ENCODE peak calls at places on chromosomes 11 and 22, in nine cellular contexts. K is upper lobe of right lung, U is tibial artery, Q is cardiac fibroblast, P is kidney epithelial cell, I is fibroblast of villous mesenchyme, M is HFF-Myc, N is tibial nerve, A is A549. R is an unnamed sample.

GRCh38 chr11:124758355-124759267 is 3.5 kb downstream of the ESAM start:
- DNase-seq in A (peak; percentile 77), I (peak; percentile 73), U (peak; percentile 81), M (no peak), P (no peak), N (peak; percentile 59), Q (peak; percentile 70), K (peak; percentile 93), R (peak; percentile 77)

GRCh38 chr22:31442768-31443489 is 43.5 kb downstream of the DRG1 start:
- DNase-seq in P (no peak), U (no peak), K (no peak), N (no peak), M (no peak), Q (no peak), A (no peak), I (peak; percentile 58), R (no peak)

GRCh38 chr11:107859459-107860239 is 1.1 kb upstream of the SLC35F2 start:
- DNase-seq in K (no peak), M (no peak), P (no peak), N (peak; percentile 25), Q (peak; percentile 13), A (peak; percentile 41), U (peak; percentile 28), I (peak; percentile 8), R (no peak)

GRCh38 chr22:46309526-46310085 is 12.9 kb downstream of the GTSE1 start:
- DNase-seq in U (no peak), I (no peak), P (no peak), A (no peak), N (no peak), Q (no peak), M (no peak), K (no peak), R (no peak)

GRCh38 chr11:65500262-65501004 is 1.6 kb downstream of the MALAT1 start:
- DNase-seq in P (no peak), U (peak; percentile 35), A (no peak), Q (peak; percentile 80), N (peak; percentile 63), K (peak; percentile 70), I (peak; percentile 58), M (peak; percentile 45), R (no peak)

GRCh38 chr11:69651834-69652620 is 11.1 kb downstream of the CCND1 start:
- DNase-seq in K (peak; percentile 15), U (no peak), Q (no peak), P (no peak), M (no peak), N (no peak), I (no peak), A (no peak), R (no peak)

GRCh38 chr22:22463855-22464540 is 44.5 kb downstream of the ZNF280B start:
- DNase-seq in U (no peak), P (no peak), N (peak; percentile 82), K (no peak), A (peak; percentile 38), Q (peak; percentile 78), I (peak; percentile 74), M (peak; percentile 54), R (peak; percentile 58)

GRCh38 chr22:22999473-22999872 is 70.8 kb upstream of the GNAZ start:
- DNase-seq in I (no peak), K (no peak), M (no peak), A (no peak), N (no peak), Q (no peak), P (no peak), U (no peak), R (no peak)

GRCh38 chr22:25485626-25486545 is 78.6 kb upstream of the GRK3 start:
- DNase-seq in I (no peak), N (no peak), Q (no peak), U (no peak), P (no peak), A (no peak), M (no peak), K (no peak), R (no peak)

GRCh38 chr11:10683429-10683828 is 10.1 kb downstream of the IRAG1 start:
- DNase-seq in K (no peak), A (no peak), Q (no peak), M (no peak), U (no peak), I (no peak), N (no peak), P (no peak), R (no peak)

GRCh38 chr11:88604255-88604654 is 266.7 kb upstream of the CTSC start:
- DNase-seq in U (no peak), I (peak; percentile 30), M (no peak), Q (peak; percentile 57), A (no peak), P (no peak), N (no peak), K (no peak), R (no peak)

GRCh38 chr11:84398017-84398626 is 1112.0 kb upstream of the CCDC90B start:
- DNase-seq in M (no peak), N (no peak), U (no peak), P (no peak), I (peak; percentile 0), K (no peak), Q (peak; percentile 66), A (peak; percentile 4), R (no peak)

GRCh38 chr11:118621898-118622375 is 14.5 kb downstream of the PHLDB1 start:
- DNase-seq in N (no peak), U (no peak), A (no peak), I (no peak), K (no peak), M (no peak), P (no peak), Q (no peak), R (no peak)

DNA sequence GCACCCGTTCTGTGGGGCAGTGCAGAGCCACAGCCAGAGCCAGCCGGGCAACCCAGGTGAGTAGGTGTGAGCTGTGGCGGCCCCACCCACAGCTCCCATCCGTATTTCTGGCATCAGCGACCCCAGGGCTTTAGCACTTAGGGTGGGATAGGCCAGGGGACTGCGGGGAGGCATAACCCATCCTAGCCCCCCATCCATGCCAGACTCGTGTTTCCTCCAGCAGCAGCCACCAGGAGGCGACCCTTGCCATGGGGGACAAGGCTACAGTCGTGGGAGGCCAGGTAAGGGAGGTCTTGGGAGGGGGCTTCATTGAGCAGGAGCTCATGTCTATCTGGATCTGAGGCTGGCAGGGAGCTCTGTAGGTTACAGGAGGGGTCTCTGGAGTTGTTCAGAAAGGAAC is 873 bp downstream of the OTOG start:
- DNase-seq in N (no peak), U (no peak), A (no peak), P (no peak), I (no peak), M (no peak), K (no peak), Q (no peak), R (no peak)
- TF ChIP-seq CTCF in N (no peak), U (no peak), A (no peak), P (no peak), I (no peak), M (no peak), K (no peak), Q (peak; percentile 6), R (no peak)

GRCh38 chr11:105582497-105582896 is 27.4 kb upstream of the GRIA4 start:
- DNase-seq in I (peak; percentile 2), M (no peak), K (no peak), Q (no peak), A (no peak), P (no peak), N (no peak), U (no peak), R (no peak)

GRCh38 chr11:105579111-105579510 is 30.8 kb upstream of the GRIA4 start:
- DNase-seq in N (no peak), I (no peak), Q (no peak), A (no peak), M (no peak), K (no peak), U (no peak), P (no peak), R (no peak)

GRCh38 chr11:105573091-105573490 is 36.8 kb upstream of the GRIA4 start:
- DNase-seq in N (no peak), Q (peak; percentile 20), K (no peak), P (no peak), I (peak; percentile 48), M (no peak), A (no peak), U (no peak), R (no peak)

DNA sequence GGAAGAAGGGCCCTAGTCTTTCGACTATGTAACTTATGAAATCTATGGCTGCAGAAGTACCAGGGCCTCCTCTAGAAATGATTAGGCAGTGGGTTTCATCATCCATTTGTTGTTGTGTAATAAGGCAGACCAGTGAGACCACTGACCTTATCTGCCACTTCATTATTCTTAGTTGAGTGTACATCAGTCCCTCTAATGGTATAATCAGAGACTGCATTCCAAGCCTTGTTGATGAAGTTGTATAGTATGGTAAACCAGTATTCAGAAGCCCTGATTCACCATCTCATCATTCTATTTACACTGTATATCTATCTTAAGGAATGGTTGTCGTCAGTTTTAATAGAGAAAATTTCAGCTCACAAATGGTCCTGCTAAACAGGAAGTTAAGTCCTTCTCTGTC is 32.2 kb upstream of the GRIA4 start:
- DNase-seq in U (no peak), K (no peak), Q (peak; percentile 30), N (no peak), A (no peak), M (no peak), P (no peak), I (peak; percentile 17), R (no peak)
- TF ChIP-seq CTCF in U (no peak), K (no peak), Q (peak; percentile 19), N (no peak), A (no peak), M (no peak), P (no peak), I (peak; percentile 30), R (peak; percentile 16)

DNA sequence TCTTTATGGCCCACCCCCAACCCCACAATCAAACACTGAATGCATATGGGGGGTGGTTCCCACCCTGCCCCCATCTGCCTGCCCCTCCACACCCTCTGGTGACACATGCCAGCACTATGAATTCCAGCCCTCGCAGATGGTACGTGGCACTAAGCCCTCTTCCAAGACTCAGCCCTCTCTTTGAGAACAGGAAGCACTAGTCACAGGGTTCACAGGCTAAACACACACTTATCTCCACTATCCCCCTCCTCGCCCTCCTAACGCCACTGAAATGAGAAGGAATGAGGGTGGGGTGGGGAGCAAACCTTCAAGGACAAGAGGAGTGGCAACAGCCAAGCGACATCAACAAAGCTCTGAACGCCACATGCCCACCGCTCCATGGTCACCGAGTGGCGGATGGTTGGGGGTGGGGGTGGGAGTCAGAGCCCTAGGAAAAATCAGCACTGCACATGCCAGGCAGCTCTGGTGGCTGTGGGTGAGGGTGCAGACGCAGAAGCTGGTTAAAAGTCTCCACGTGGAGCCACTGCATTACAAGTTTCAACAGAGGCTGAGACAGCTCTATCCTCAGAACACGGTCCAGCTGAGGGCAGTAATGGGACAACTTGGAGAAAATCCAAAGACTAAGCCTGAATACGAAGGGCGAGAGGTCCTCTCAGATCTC is 33.6 kb downstream of the TMEM184B start:
- DNase-seq in P (peak; percentile 63), U (peak; percentile 47), M (peak; percentile 67), I (peak; percentile 94), A (peak; percentile 40), K (peak; percentile 74), Q (peak; percentile 87), N (no peak), R (no peak)
- TF ChIP-seq CTCF in P (peak; percentile 18), U (peak; percentile 37), M (peak; percentile 15), I (peak; percentile 31), A (peak; percentile 21), K (peak; percentile 27), Q (peak; percentile 0), N (peak; percentile 16), R (no peak)

DNA sequence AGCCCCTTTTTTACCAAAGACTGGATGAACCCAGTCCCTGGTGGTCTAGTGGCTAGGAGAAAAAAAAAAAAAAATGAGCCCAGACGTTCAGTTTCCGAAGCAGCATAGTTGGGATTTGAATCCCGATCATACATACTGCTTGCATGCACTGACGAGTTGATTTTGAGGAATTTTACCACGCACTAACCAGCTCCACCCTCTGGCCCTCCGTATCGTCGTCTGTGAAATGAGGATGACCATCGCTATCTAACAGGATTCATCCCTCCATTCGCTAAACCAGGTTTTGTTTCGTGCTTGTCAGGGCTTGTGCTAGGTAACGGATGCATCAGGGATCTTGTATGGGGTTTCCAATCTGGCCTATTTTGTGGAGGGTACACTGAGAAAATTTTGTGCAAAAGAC is 774 bp downstream of the PTS start:
- DNase-seq in P (no peak), I (peak; percentile 57), Q (peak; percentile 53), U (no peak), N (no peak), K (no peak), M (no peak), A (peak; percentile 21), R (no peak)
- TF ChIP-seq CTCF in P (no peak), I (no peak), Q (no peak), U (no peak), N (no peak), K (no peak), M (no peak), A (no peak), R (no peak)

R was measured in progenitor cell of endocrine pancreas.